ENCODE peak calls at places on chromosomes 11 and 22, in seven cellular contexts. D is HCT116, R is K562, J is H1, P is HepG2, Y is SK-N-SH, F is GM12878. S is an unnamed sample.

GRCh38 chr22:20254975-20255946 is 12.9 kb downstream of the RTN4R start:
- DNase-seq in Y (peak), P (no peak), D (no peak), R (peak), F (no peak), J (no peak), S (no peak)

GRCh38 chr11:45922425-45923082 is at the start of gene LARGE2:
- DNase-seq in J (no peak), D (no peak), Y (peak), F (no peak), P (no peak), R (peak), S (peak)

GRCh38 chr11:85170184-85170583 is 457.0 kb downstream of the DLG2 start:
- DNase-seq in D (peak), P (no peak), J (peak), Y (no peak), F (no peak), R (no peak), S (peak)

GRCh38 chr11:57662893-57663292 is 5.0 kb upstream of the ZDHHC5 start:
- DNase-seq in D (no peak), P (no peak), F (no peak), J (no peak), Y (no peak), R (no peak), S (peak)

GRCh38 chr11:80841716-80842115 is 1400.9 kb upstream of the TENM4 start:
- DNase-seq in P (no peak), R (no peak), Y (no peak), D (no peak), J (no peak), F (no peak), S (no peak)

GRCh38 chr11:66950113-66950535 is 8.1 kb downstream of the PC start:
- DNase-seq in J (no peak), R (peak), Y (no peak), D (peak), F (no peak), P (peak), S (peak)

GRCh38 chr11:120029321-120029720 is 108.6 kb downstream of the TRIM29 start:
- DNase-seq in Y (no peak), R (no peak), D (no peak), J (no peak), F (no peak), P (no peak), S (no peak)

GRCh38 chr11:125701858-125702621 is 21.4 kb upstream of the ACRV1 start:
- DNase-seq in Y (no peak), F (no peak), D (no peak), J (no peak), P (no peak), R (no peak), S (no peak)

GRCh38 chr11:75311858-75312288 is 39.6 kb downstream of the ARRB1 start:
- DNase-seq in D (no peak), J (no peak), P (no peak), F (no peak), Y (peak), R (no peak), S (no peak)

GRCh38 chr22:22855617-22856308 is 31.9 kb upstream of the IGLL5 start:
- DNase-seq in R (peak), Y (peak), J (no peak), D (no peak), F (no peak), P (peak), S (no peak)

GRCh38 chr22:22670076-22670795 is 25.8 kb downstream of the GGTLC2 start:
- DNase-seq in P (no peak), J (no peak), F (no peak), D (no peak), R (no peak), Y (no peak), S (no peak)

GRCh38 chr11:113632981-113633380 is 73.1 kb downstream of the TMPRSS5 start:
- DNase-seq in F (no peak), D (no peak), P (no peak), Y (no peak), R (no peak), J (no peak), S (no peak)

GRCh38 chr11:9143726-9144125 is 52.3 kb upstream of the SCUBE2 start:
- DNase-seq in J (no peak), F (no peak), Y (no peak), R (no peak), D (no peak), P (no peak), S (no peak)

GRCh38 chr22:27220349-27220748 is 563.0 kb downstream of the MIAT start:
- DNase-seq in F (no peak), P (no peak), J (no peak), Y (no peak), D (no peak), R (no peak), S (no peak)

GRCh38 chr11:122098223-122098980 is 17.6 kb downstream of the BLID start:
- DNase-seq in Y (no peak), P (no peak), J (no peak), F (no peak), R (no peak), D (no peak), S (no peak)

GRCh38 chr11:6855971-6856542 is 6.8 kb upstream of the OR10A2 start:
- DNase-seq in F (no peak), Y (no peak), P (no peak), D (no peak), R (no peak), J (no peak), S (no peak)

GRCh38 chr11:120632579-120632978 is 121.0 kb downstream of the GRIK4 start:
- DNase-seq in D (no peak), R (peak), Y (no peak), F (no peak), J (no peak), P (no peak), S (no peak)

GRCh38 chr22:39405346-39406085 is 5.9 kb downstream of the TAB1 start:
- DNase-seq in Y (no peak), P (no peak), F (no peak), D (no peak), J (no peak), R (no peak), S (no peak)

GRCh38 chr22:22171357-22172218 is 73.0 kb upstream of the VPREB1 start:
- DNase-seq in F (no peak), J (no peak), Y (peak), R (peak), P (no peak), D (peak), S (no peak)

GRCh38 chr11:65700377-65700776 is 11.7 kb upstream of the KAT5 start:
- DNase-seq in D (no peak), F (no peak), Y (no peak), P (no peak), R (no peak), J (no peak), S (no peak)

GRCh38 chr11:115377882-115378296 is 126.3 kb downstream of the CADM1 start:
- DNase-seq in F (no peak), D (no peak), P (peak), J (no peak), R (no peak), Y (no peak), S (no peak)

GRCh38 chr11:130546438-130546837 is 98.0 kb downstream of the ADAMTS15 start:
- DNase-seq in J (no peak), P (no peak), D (no peak), Y (no peak), F (no peak), R (no peak), S (no peak)

GRCh38 chr11:130549393-130549999 is 101.1 kb downstream of the ADAMTS15 start:
- DNase-seq in R (no peak), J (no peak), Y (no peak), P (no peak), D (no peak), F (no peak), S (no peak)

GRCh38 chr11:130546901-130547694 is 98.7 kb downstream of the ADAMTS15 start:
- DNase-seq in J (no peak), Y (no peak), R (no peak), F (no peak), D (no peak), P (no peak), S (no peak)

GRCh38 chr11:130548491-130548833 is 100.0 kb downstream of the ADAMTS15 start:
- DNase-seq in P (no peak), R (no peak), F (no peak), J (no peak), D (no peak), Y (no peak), S (no peak)

DNA sequence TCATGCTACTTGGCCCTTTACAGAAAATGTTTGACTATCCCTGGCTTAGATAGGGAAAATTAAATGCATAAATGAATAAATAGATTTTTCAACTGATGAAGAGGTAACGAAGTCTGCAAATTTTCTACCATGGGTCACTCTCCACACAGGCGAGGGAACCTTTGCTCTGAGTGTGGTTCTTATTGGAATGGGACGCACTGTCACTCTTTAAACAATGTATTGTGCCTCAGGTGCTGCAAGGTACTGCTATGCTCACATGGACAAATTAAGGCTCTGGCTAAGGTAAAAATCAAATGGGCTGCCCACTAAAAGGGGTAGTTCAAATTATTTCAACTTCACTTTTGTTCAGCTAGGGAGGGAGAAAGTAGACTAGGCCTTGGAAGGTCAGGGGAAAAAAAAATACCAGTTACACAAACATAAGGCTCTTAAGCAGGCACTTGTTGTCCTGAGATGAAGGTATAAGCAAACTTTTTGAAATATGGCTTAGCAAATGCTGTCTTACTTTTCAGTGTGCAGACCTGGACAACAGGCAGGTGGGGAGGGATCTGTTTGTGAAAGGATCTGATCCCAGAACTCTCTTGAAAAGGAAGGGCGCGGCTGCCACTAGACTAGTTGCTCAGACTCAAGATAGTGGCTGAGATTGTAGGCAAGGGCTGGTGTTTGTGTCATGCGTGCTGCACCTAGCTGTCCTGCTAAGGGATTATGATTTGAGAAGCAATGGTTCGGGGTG is 99.5 kb downstream of the ADAMTS15 start:
- DNase-seq in D (no peak), R (no peak), P (no peak), F (no peak), Y (no peak), J (no peak), S (peak)
- TF ChIP-seq JUND in D (no peak), R (no peak), P (no peak), F (no peak), Y (no peak), J (no peak), S (no peak)

DNA sequence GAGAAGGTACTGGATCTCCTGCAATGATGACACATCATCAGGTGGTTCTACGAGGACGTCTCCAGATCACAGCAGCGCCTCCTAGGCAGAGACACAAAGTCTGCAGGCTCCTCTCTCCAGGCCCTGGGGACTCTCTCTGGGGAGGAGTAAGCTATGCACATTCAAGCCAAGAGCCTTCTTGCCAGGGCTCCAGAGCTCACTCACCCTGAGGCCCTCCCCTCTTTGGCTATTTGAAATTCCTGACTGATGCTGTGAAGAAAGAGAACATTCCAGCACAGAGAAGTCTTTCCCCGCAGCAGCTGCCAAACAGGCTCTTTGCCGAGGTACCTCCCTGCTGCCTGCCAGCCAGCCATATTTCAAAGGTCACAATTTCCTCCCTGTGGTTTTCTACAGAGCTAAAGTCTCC is 204.9 kb downstream of the CSNK2A3 start:
- DNase-seq in F (no peak), Y (no peak), J (peak), P (no peak), D (no peak), R (peak), S (peak)
- TF ChIP-seq JUND in F (no peak), Y (no peak), J (peak), P (no peak), D (no peak), R (peak), S (no peak)

DNA sequence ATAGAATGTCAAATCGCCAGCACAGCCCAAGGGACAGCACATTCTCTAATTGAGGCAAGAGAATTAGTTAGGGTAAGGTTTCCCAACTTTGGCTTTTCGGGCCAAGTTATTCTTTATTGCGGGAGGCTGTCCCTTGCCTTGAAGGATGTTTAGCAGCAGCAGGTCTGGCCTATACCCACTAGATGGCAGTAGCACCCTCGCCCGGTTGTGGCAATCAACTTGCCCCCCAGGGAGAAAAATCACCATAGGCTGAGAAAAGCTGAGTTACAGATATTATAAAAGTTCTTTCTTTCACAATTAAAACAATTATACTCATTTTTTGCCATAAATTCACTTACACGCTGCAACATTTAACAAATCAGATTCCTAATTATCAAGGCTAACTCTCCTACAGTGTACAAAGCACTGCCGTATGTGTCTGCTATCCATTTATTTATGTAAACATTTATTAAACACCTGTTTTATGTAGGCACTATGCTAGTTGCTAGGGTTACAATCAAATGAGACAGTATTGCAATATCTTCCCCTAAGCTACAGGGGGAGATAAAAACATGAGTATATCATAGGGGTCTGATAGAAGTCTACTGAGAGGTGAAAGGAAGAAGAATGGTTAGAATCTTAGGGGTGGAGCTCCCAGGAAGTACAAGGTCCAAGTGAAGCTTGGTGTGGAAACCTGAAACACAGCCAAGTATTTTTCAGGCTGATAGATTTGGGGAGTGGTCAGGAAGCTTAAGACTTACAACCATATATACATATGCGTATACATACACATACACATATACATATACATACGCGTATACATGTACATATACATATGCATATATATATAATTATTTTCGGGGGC is 452.3 kb downstream of the RAB38 start:
- DNase-seq in F (no peak), P (peak), Y (peak), D (no peak), R (no peak), J (no peak), S (peak)
- TF ChIP-seq JUND in F (no peak), P (no peak), Y (no peak), D (no peak), R (no peak), J (no peak), S (no peak)

GRCh38 chr22:32758866-32759385 is 42.6 kb upstream of the TIMP3 start:
- DNase-seq in J (no peak), P (no peak), F (no peak), R (no peak), D (no peak), Y (no peak), S (no peak)
- TF ChIP-seq JUND in J (no peak), P (no peak), F (no peak), R (no peak), D (no peak), Y (no peak), S (no peak)

GRCh38 chr11:12409621-12410005 is 32.2 kb downstream of the PARVA start:
- DNase-seq in J (no peak), R (no peak), D (no peak), F (no peak), P (no peak), Y (no peak), S (no peak)
- TF ChIP-seq JUND in J (no peak), R (no peak), D (no peak), F (no peak), P (no peak), Y (no peak), S (no peak)

S was measured in T47D.